ENCODE peak calls at places on chromosomes 2 and 18, in seven cellular contexts. P is neuronal stem cell, O is H9, J is IMR-90, L is mesendoderm, Y is mesenchymal stem cell, C is trophoblast cell. M is an unnamed sample. For H3K79me1, the result is how much of the 10 kb centered on the place peaks cover.

GRCh38 chr2:217990389-217990788 is 12.4 kb downstream of the TNS1 start:
- DNase-seq in C (no peak), O (no peak), L (no peak), P (no peak), Y (no peak), J (no peak), M (no peak)

GRCh38 chr2:110712737-110713136 is 19.6 kb upstream of the ACOXL start:
- DNase-seq in P (no peak), J (no peak), O (no peak), L (no peak), C (no peak), Y (no peak), M (no peak)

GRCh38 chr2:20488782-20489181 is 41.9 kb downstream of the RHOB start:
- DNase-seq in P (no peak), Y (no peak), C (no peak), O (no peak), L (no peak), J (no peak), M (no peak)

GRCh38 chr2:139864821-139865302 is 1084.7 kb upstream of the NXPH2 start:
- DNase-seq in O (no peak), J (no peak), Y (no peak), C (peak), P (no peak), L (no peak), M (no peak)

GRCh38 chr2:201432551-201433388 is 18.5 kb downstream of the TRAK2 start:
- DNase-seq in P (no peak), O (no peak), J (peak), Y (peak), L (peak), C (no peak), M (no peak)

GRCh38 chr2:12304494-12305228 is 412.1 kb upstream of the TRIB2 start:
- DNase-seq in P (no peak), C (no peak), J (peak), Y (peak), L (no peak), O (no peak), M (no peak)

GRCh38 chr2:206962966-206963365 is 23.6 kb downstream of the CPO start:
- DNase-seq in J (no peak), L (no peak), Y (no peak), O (no peak), P (no peak), C (no peak), M (no peak)

GRCh38 chr2:210528716-210529115 is 27.7 kb upstream of the CPS1 start:
- DNase-seq in P (no peak), J (no peak), O (no peak), Y (no peak), C (no peak), L (no peak), M (no peak)

GRCh38 chr2:74548285-74548918 is 5.3 kb downstream of the LOXL3 start:
- DNase-seq in C (no peak), O (no peak), J (no peak), P (no peak), L (no peak), Y (no peak), M (no peak)

GRCh38 chr2:24228470-24228869 is 53.6 kb downstream of the FAM228A start:
- DNase-seq in P (no peak), L (peak), O (no peak), C (peak), J (peak), Y (no peak), M (no peak)

GRCh38 chr2:23410596-23410995 is 25.6 kb downstream of the KLHL29 start:
- DNase-seq in J (peak), L (no peak), O (no peak), P (no peak), C (no peak), Y (peak), M (no peak)

GRCh38 chr2:157312866-157313486 is 12.6 kb downstream of the ERMN start:
- DNase-seq in P (no peak), L (no peak), J (peak), Y (no peak), C (peak), O (no peak), M (no peak)

GRCh38 chr2:64362562-64363026 is 91.4 kb upstream of the LGALSL start:
- DNase-seq in C (peak), P (no peak), J (no peak), L (peak), Y (no peak), O (no peak), M (no peak)

GRCh38 chr2:215377283-215377682 is 58.6 kb downstream of the FN1 start:
- DNase-seq in J (peak), C (peak), Y (no peak), O (no peak), L (no peak), P (no peak), M (no peak)

GRCh38 chr2:177314194-177314593 is 49.7 kb upstream of the NFE2L2 start:
- DNase-seq in J (peak), Y (peak), P (no peak), L (no peak), C (no peak), O (no peak), M (no peak)

GRCh38 chr2:119142822-119143221 is 15.7 kb downstream of the C1QL2 start:
- DNase-seq in P (no peak), L (no peak), Y (no peak), O (no peak), J (no peak), C (no peak), M (no peak)

GRCh38 chr2:64831134-64831976 is 157.8 kb upstream of the SLC1A4 start:
- DNase-seq in P (peak), C (peak), J (peak), Y (peak), O (peak), L (peak), M (peak)

GRCh38 chr2:136538489-136538888 is 226.9 kb upstream of the THSD7B start:
- DNase-seq in C (no peak), P (no peak), O (no peak), L (no peak), Y (no peak), J (no peak), M (no peak)

GRCh38 chr18:48263913-48264506 is 145.2 kb downstream of the ZBTB7C start:
- DNase-seq in C (no peak), O (no peak), L (no peak), P (no peak), J (no peak), Y (no peak), M (no peak)

GRCh38 chr2:240350696-240351087 is 84.8 kb upstream of the GPC1 start:
- DNase-seq in P (no peak), O (no peak), L (no peak), Y (no peak), C (no peak), J (no peak), M (no peak)

GRCh38 chr2:112006076-112006410 is 49.0 kb upstream of the TMEM87B start:
- DNase-seq in Y (peak), P (no peak), L (no peak), J (peak), C (peak), O (no peak), M (no peak)

GRCh38 chr2:185857676-185858075 is 119.1 kb downstream of the FSIP2 start:
- DNase-seq in L (no peak), Y (no peak), O (no peak), C (no peak), P (no peak), J (no peak), M (no peak)

GRCh38 chr2:97868986-97869721 is 126.6 kb downstream of the TMEM131 start:
- DNase-seq in J (peak), Y (peak), P (peak), C (peak), O (peak), L (peak), M (no peak)

GRCh38 chr2:236128321-236128720 is 39.9 kb downstream of the GBX2 start:
- DNase-seq in L (no peak), O (no peak), P (no peak), Y (no peak), C (no peak), J (no peak), M (no peak)

GRCh38 chr2:236124182-236124581 is 44.0 kb downstream of the GBX2 start:
- DNase-seq in Y (no peak), O (no peak), P (no peak), C (no peak), L (no peak), J (no peak), M (no peak)

GRCh38 chr2:236125541-236125940 is 42.6 kb downstream of the GBX2 start:
- DNase-seq in Y (no peak), O (no peak), J (no peak), P (no peak), C (no peak), L (no peak), M (no peak)

GRCh38 chr2:236129935-236130334 is 38.3 kb downstream of the GBX2 start:
- DNase-seq in Y (no peak), J (no peak), P (no peak), L (no peak), C (no peak), O (no peak), M (no peak)

DNA sequence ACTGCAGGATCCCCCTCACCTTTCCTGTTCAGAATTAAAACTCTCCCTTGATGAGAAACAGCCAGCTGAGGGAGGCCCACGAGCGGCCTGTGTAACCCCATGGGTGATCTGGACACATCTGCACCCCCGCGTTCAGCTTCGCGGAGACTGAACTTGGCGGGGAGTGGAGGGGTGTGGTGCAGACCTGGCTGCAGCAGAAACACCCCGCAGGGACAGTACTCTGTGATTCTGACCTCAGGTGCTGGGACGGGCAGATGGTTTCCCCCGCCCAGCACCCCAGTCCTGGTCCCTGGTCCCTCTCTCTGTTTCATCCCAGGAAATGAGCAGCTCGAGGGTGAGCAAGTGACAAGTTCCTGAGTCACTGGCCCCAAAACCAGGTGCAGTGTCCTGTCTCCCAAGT is 41.2 kb downstream of the GBX2 start:
- DNase-seq in J (no peak), C (no peak), O (no peak), P (no peak), L (no peak), Y (no peak), M (no peak)
- H3K79me1 ChIP-seq in J (under half), C (under half), O (under half), P (under half), L (under half), Y (under half), M (under half)

GRCh38 chr18:23956483-23956882 is 58.1 kb upstream of the TTC39C start:
- DNase-seq in Y (no peak), O (no peak), P (no peak), C (no peak), J (no peak), L (no peak), M (no peak)
- H3K79me1 ChIP-seq in Y (under half), O (under half), P (under half), C (under half), J (under half), L (under half), M (under half)

DNA sequence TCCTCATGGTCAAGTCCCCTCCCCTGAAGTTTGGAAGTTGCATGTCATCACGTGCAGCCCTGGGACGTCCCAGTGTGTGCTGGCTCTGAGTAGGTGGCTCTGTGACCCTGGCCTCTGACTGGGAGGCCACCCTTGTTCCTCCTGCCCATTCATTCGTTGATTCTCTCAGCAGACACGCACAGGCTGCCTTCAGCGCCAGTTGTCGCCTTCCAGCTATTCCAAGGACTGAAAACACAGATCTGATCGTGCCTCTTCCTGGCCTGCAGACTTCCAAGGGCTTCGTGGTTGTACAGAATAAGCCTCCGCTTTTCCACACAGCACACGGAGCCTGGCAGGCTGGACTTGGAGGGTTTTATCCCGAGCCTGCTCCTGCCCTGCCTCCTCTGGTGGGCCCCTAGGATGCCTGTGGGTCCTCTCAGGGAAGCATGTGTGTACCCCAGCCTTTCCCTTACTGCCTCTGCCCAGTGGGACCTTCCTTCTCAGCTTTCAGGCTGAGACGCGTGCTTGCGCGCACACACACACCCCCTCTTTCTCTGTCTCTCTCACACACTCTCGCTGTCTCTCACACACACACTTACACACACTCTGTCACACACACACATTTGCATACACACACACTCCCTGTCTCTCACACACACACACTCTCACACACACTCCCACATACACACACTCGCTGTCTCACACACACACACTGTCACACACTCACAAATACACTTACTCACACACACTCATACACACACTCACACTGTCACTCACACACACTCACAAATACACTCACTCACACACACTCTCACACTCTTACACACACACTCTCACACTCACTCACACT is 17.7 kb downstream of the SH3BP4 start:
- DNase-seq in C (peak), L (no peak), Y (peak), O (no peak), P (no peak), J (no peak), M (no peak)
- H3K79me1 ChIP-seq in C (under half), L (under half), Y (under half), O (under half), P (under half), J (under half), M (under half)

GRCh38 chr18:37538526-37539205 is 26.9 kb downstream of the CELF4 start:
- DNase-seq in O (no peak), C (no peak), Y (peak), P (no peak), L (peak), J (no peak), M (no peak)
- H3K79me1 ChIP-seq in O (under half), C (under half), Y (under half), P (under half), L (under half), J (under half), M (under half)